ENCODE peak calls at places on chromosome 10, in seven cellular contexts. F is heart left ventricle, D is uterus, L is stomach, G is suprapubic skin, W is prostate gland, V is A549. A is an unnamed sample.

GRCh38 chr10:104036518-104037260 is 49.0 kb downstream of the COL17A1 start:
- DNase-seq in F (no peak), D (no peak), L (no peak), G (no peak), W (no peak), V (no peak), A (no peak)

GRCh38 chr10:13500201-13500600 is 28.6 kb downstream of the BEND7 start:
- DNase-seq in F (no peak), D (no peak), L (no peak), G (no peak), W (no peak), V (no peak), A (no peak)

GRCh38 chr10:33064706-33065105 is 106.7 kb upstream of the ITGB1 start:
- DNase-seq in F (no peak), D (no peak), L (no peak), G (no peak), W (no peak), V (no peak), A (no peak)

GRCh38 chr10:125843603-125844329 is 20.4 kb downstream of the BCCIP start:
- DNase-seq in F (no peak), D (no peak), L (no peak), G (no peak), W (no peak), V (no peak), A (no peak)

GRCh38 chr10:21637795-21638194 is 103.8 kb downstream of the MLLT10 start:
- DNase-seq in F (no peak), D (no peak), L (no peak), G (no peak), W (no peak), V (no peak), A (no peak)

GRCh38 chr10:4234661-4235060 is 449.7 kb upstream of the KLF6 start:
- DNase-seq in F (no peak), D (no peak), L (no peak), G (no peak), W (no peak), V (no peak), A (no peak)

GRCh38 chr10:122474145-122474739 is 12.9 kb downstream of the HTRA1 start:
- DNase-seq in F (peak), D (peak), L (no peak), G (peak), W (no peak), V (no peak), A (no peak)

GRCh38 chr10:30052062-30052461 is 7.3 kb downstream of the JCAD start:
- DNase-seq in F (no peak), D (no peak), L (no peak), G (no peak), W (no peak), V (peak), A (no peak)

GRCh38 chr10:117165557-117166419 is 27.7 kb upstream of the VAX1 start:
- DNase-seq in F (peak), D (no peak), L (no peak), G (peak), W (no peak), V (peak), A (no peak)

GRCh38 chr10:89283988-89284475 is 17.8 kb upstream of the IFIT2 start:
- DNase-seq in F (peak), D (peak), L (no peak), G (no peak), W (no peak), V (peak), A (no peak)

GRCh38 chr10:13990918-13991317 is 339.8 kb downstream of the FRMD4A start:
- DNase-seq in F (no peak), D (no peak), L (peak), G (no peak), W (peak), V (no peak), A (peak)

GRCh38 chr10:36759111-36759805 is 366.1 kb upstream of the ANKRD30A start:
- DNase-seq in F (no peak), D (no peak), L (no peak), G (no peak), W (no peak), V (peak), A (no peak)

GRCh38 chr10:98038333-98038732 is 7.9 kb upstream of the CRTAC1 start:
- DNase-seq in F (no peak), D (no peak), L (no peak), G (no peak), W (no peak), V (no peak), A (no peak)

GRCh38 chr10:126250045-126250444 is 138.2 kb downstream of the ADAM12 start:
- DNase-seq in F (no peak), D (no peak), L (no peak), G (no peak), W (peak), V (no peak), A (no peak)

GRCh38 chr10:22159180-22159579 is 58.6 kb downstream of the EBLN1 start:
- DNase-seq in F (no peak), D (no peak), L (no peak), G (no peak), W (no peak), V (no peak), A (no peak)

GRCh38 chr10:71090330-71090729 is 122.0 kb upstream of the UNC5B start:
- DNase-seq in F (no peak), D (no peak), L (peak), G (no peak), W (peak), V (no peak), A (no peak)

GRCh38 chr10:93074597-93075368 is 1.1 kb downstream of the CYP26A1 start:
- DNase-seq in F (no peak), D (no peak), L (no peak), G (no peak), W (peak), V (no peak), A (no peak)

GRCh38 chr10:91541481-91541880 is 91.4 kb downstream of the PPP1R3C start:
- DNase-seq in F (no peak), D (no peak), L (no peak), G (no peak), W (no peak), V (no peak), A (no peak)

GRCh38 chr10:117137031-117137910 is 799 bp downstream of the VAX1 start:
- DNase-seq in F (peak), D (no peak), L (no peak), G (no peak), W (no peak), V (peak), A (no peak)

GRCh38 chr10:33189373-33189772 is 145.1 kb downstream of the NRP1 start:
- DNase-seq in F (no peak), D (no peak), L (no peak), G (no peak), W (no peak), V (no peak), A (no peak)

GRCh38 chr10:15163261-15163864 is 5.1 kb downstream of the NMT2 start:
- DNase-seq in F (no peak), D (no peak), L (no peak), G (no peak), W (no peak), V (no peak), A (no peak)

GRCh38 chr10:122325235-122325634 is 49.3 kb upstream of the PLEKHA1 start:
- DNase-seq in F (no peak), D (no peak), L (no peak), G (no peak), W (no peak), V (no peak), A (no peak)

GRCh38 chr10:69318087-69318996 is 40.0 kb downstream of the HK1 start:
- DNase-seq in F (peak), D (peak), L (peak), G (peak), W (peak), V (peak), A (peak)

GRCh38 chr10:132402781-132403241 is 5.8 kb downstream of the PWWP2B start:
- DNase-seq in F (peak), D (no peak), L (peak), G (no peak), W (no peak), V (no peak), A (no peak)

GRCh38 chr10:119466076-119466475 is 76.4 kb downstream of the RGS10 start:
- DNase-seq in F (peak), D (no peak), L (no peak), G (no peak), W (no peak), V (no peak), A (no peak)

GRCh38 chr10:119468542-119469324 is 73.8 kb downstream of the RGS10 start:
- DNase-seq in F (peak), D (no peak), L (no peak), G (no peak), W (no peak), V (no peak), A (no peak)

GRCh38 chr10:119469325-119469707 is 73.2 kb downstream of the RGS10 start:
- DNase-seq in F (no peak), D (no peak), L (no peak), G (no peak), W (no peak), V (no peak), A (no peak)

GRCh38 chr10:119465085-119465484 is 77.4 kb downstream of the RGS10 start:
- DNase-seq in F (no peak), D (no peak), L (no peak), G (no peak), W (no peak), V (no peak), A (no peak)

GRCh38 chr10:119466655-119467054 is 75.9 kb downstream of the RGS10 start:
- DNase-seq in F (peak), D (no peak), L (no peak), G (no peak), W (no peak), V (no peak), A (no peak)
- H3K27ac ChIP-seq in F (no peak), D (no peak), L (no peak), G (no peak), W (no peak), V (no peak), A (no peak)

GRCh38 chr10:102814456-102814871 is 22.7 kb downstream of the CYP17A1 start:
- DNase-seq in F (peak), D (peak), L (peak), G (no peak), W (no peak), V (no peak), A (peak)
- TF ChIP-seq POLR2A in F (no peak), D (no peak), L (no peak), G (no peak), W (no peak), V (no peak), A (no peak)

DNA sequence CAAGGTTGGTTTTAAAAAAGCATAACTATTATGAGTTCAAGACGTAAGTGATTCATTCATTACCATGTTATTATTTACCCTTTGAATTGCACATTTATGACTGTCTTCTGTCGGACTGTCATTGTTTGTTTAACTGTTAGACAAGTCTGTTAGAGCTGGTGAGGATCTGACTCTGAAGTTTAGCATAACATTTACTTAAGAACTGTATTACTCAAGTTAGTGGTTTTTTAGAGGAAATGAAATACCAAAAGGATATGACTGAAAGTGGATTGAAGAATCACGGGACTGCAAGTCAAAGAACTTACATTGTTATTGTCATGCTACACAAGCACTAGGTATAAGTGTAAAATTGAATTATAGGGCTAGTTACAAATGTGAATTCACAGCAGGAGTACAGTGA is 2.2 kb downstream of the CSGALNACT2 start:
- DNase-seq in F (no peak), D (no peak), L (no peak), G (no peak), W (no peak), V (peak), A (no peak)
- H3K27ac ChIP-seq in F (no peak), D (no peak), L (peak), G (no peak), W (no peak), V (no peak), A (no peak)

GRCh38 chr10:73591578-73591902 is 398 bp upstream of the USP54 start:
- DNase-seq in F (no peak), D (no peak), L (no peak), G (no peak), W (no peak), V (no peak), A (no peak)

GRCh38 chr10:73593110-73593509 is 2.0 kb upstream of the USP54 start:
- DNase-seq in F (no peak), D (no peak), L (no peak), G (no peak), W (no peak), V (no peak), A (no peak)

GRCh38 chr10:73591935-73592699 is 975 bp upstream of the USP54 start:
- DNase-seq in F (peak), D (peak), L (peak), G (peak), W (peak), V (peak), A (peak)

GRCh38 chr10:73589538-73590126 is 1.5 kb downstream of the USP54 start:
- DNase-seq in F (no peak), D (no peak), L (peak), G (no peak), W (no peak), V (no peak), A (no peak)

DNA sequence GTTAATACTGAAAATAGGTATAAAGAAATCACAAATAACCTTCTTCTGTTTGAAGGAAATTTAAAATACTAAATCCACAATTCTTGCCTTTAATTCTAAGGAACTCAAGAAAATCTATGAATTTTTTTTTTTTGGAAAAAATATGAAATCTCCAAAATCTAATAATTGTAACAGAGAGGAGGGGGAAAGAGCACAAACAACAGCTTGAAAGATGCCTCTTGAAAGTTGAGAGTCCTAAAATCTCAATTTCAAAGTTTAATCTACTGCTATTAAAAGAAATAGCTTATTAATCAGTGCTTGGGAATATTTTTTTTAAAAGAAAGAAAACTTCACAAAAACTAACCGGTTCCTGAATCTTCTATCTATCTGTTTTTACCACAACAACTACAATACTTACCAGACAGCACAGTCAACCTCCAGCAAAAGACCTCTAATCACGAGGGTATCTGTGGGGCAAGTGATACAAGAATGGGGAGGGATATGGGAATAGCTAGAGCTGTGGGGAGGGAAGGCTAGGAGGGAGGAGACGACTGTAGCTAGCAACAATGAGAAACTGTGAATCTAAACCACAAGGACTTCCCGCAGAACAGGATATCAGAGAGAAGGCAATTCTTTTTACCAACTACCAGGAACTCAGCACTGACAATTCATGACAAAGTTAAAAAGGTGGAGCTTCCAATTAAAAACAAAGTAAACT is at the start of gene USP54:
- DNase-seq in F (no peak), D (no peak), L (no peak), G (no peak), W (no peak), V (no peak), A (peak)
- TF ChIP-seq POLR2A in F (no peak), D (no peak), L (no peak), G (no peak), W (no peak), V (no peak), A (no peak)

GRCh38 chr10:73043319-73043718 is 53.3 kb downstream of the P4HA1 start:
- DNase-seq in F (no peak), D (no peak), L (no peak), G (no peak), W (no peak), V (no peak), A (no peak)

GRCh38 chr10:73044378-73045285 is 52.0 kb downstream of the P4HA1 start:
- DNase-seq in F (no peak), D (no peak), L (no peak), G (no peak), W (no peak), V (no peak), A (no peak)

GRCh38 chr10:73039635-73040034 is 57.0 kb downstream of the P4HA1 start:
- DNase-seq in F (no peak), D (no peak), L (no peak), G (no peak), W (no peak), V (no peak), A (no peak)

GRCh38 chr10:73042130-73042529 is 54.5 kb downstream of the P4HA1 start:
- DNase-seq in F (no peak), D (no peak), L (no peak), G (no peak), W (no peak), V (no peak), A (no peak)

GRCh38 chr10:73043766-73044377 is 52.8 kb downstream of the P4HA1 start:
- DNase-seq in F (no peak), D (no peak), L (no peak), G (no peak), W (no peak), V (no peak), A (no peak)
- H3K27ac ChIP-seq in F (no peak), D (peak), L (peak), G (peak), W (no peak), V (peak), A (peak)

DNA sequence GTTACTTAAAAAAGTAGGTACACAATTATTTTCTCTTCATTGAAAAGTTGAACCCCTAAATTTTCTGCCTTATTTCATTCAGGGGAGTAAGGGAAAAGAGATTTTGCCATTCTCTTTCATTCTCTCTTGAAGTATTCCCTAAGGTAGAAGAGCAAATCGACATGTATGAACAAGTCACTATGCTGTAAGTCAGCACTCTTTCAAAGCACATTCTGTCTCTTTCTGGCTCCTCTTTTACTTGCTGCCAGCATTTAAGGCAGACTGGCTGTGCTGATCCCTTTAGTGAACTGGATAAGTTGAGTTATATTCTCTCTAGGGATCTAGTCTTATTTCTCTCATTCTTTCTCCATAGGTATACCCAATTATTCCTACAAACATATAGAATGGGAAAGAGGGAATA is 222.3 kb upstream of the ZWINT start:
- DNase-seq in F (no peak), D (no peak), L (no peak), G (no peak), W (no peak), V (no peak), A (no peak)
- TF ChIP-seq POLR2A in F (no peak), D (no peak), L (no peak), G (no peak), W (no peak), V (no peak), A (no peak)

A was measured in tibial nerve.